ENCODE peak calls at places on chromosomes 6 and 20, in ten cellular contexts. X is NB4; C is BE2C; L is endothelial cell; W is H9; Q is astrocyte of the cerebellum; N is activated CD8-positive, alpha-beta T cell treated with anti-CD3 and anti-CD28 coated beads for 36 hours; P is nephron progenitor cell; T is RWPE1; I is kidney epithelial cell. J is an unnamed sample.
A peak's percentile ranks its signal among the peaks of the same experiment; 100 is the strongest.

GRCh38 chr6:40543776-40544175 is 43.4 kb downstream of the LRFN2 start:
- DNase-seq in P (no peak), I (no peak), L (peak; percentile 40), N (no peak), W (no peak), C (no peak), X (no peak), Q (no peak), T (no peak), J (no peak)

GRCh38 chr20:63815613-63815862 is 15.5 kb downstream of the ZBTB46 start:
- DNase-seq in I (no peak), Q (no peak), X (no peak), N (no peak), T (no peak), W (no peak), P (no peak), L (no peak), C (no peak), J (no peak)

GRCh38 chr20:64139200-64140081 is 24.8 kb upstream of the MYT1 start:
- DNase-seq in X (no peak), W (no peak), C (no peak), T (no peak), L (no peak), I (no peak), Q (no peak), P (peak; percentile 1), N (no peak), J (no peak)

GRCh38 chr6:42281570-42281969 is 63.9 kb upstream of the MRPS10 start:
- DNase-seq in Q (no peak), X (no peak), T (no peak), W (no peak), P (no peak), C (no peak), L (no peak), I (no peak), N (peak; percentile 63), J (no peak)

GRCh38 chr20:8246701-8247100 is 114.6 kb downstream of the PLCB1 start:
- DNase-seq in L (no peak), Q (no peak), X (no peak), N (no peak), C (no peak), T (no peak), I (no peak), W (no peak), P (no peak), J (no peak)

GRCh38 chr6:129696028-129696418 is 14.0 kb downstream of the ARHGAP18 start:
- DNase-seq in X (no peak), P (no peak), I (no peak), Q (no peak), L (no peak), N (no peak), C (no peak), W (no peak), T (no peak), J (no peak)

GRCh38 chr6:14723535-14724086 is 522.3 kb upstream of the JARID2 start:
- DNase-seq in C (no peak), T (no peak), X (no peak), N (no peak), P (no peak), W (no peak), L (no peak), I (no peak), Q (no peak), J (no peak)

GRCh38 chr6:1131285-1132079 is 180.4 kb upstream of the FOXQ1 start:
- DNase-seq in T (peak; percentile 84), I (peak; percentile 96), L (no peak), X (no peak), N (no peak), W (no peak), P (no peak), C (no peak), Q (peak; percentile 27), J (peak; percentile 77)

GRCh38 chr20:34965051-34965450 is 9.4 kb downstream of the MYH7B start:
- DNase-seq in T (no peak), C (no peak), L (no peak), I (no peak), P (no peak), Q (no peak), W (no peak), X (no peak), N (no peak), J (no peak)

GRCh38 chr6:41306187-41306854 is 19.8 kb upstream of the TREM1 start:
- DNase-seq in T (peak; percentile 67), Q (peak; percentile 29), I (no peak), X (peak; percentile 58), C (peak; percentile 37), P (peak; percentile 49), W (peak; percentile 51), N (peak; percentile 70), L (peak; percentile 58), J (peak; percentile 5)

GRCh38 chr20:6178537-6178936 is 55.7 kb upstream of the FERMT1 start:
- DNase-seq in I (peak; percentile 26), Q (peak; percentile 55), T (peak; percentile 20), L (peak; percentile 21), P (no peak), N (no peak), X (peak; percentile 68), W (no peak), C (no peak), J (peak; percentile 5)

GRCh38 chr6:37131104-37131959 is 38.6 kb upstream of the PIM1 start:
- DNase-seq in T (no peak), I (no peak), W (no peak), C (peak; percentile 72), Q (peak; percentile 39), N (no peak), X (no peak), P (peak; percentile 28), L (no peak), J (no peak)

GRCh38 chr6:88983532-88983931 is 20.1 kb upstream of the RNGTT start:
- DNase-seq in C (peak; percentile 49), X (peak; percentile 57), L (peak; percentile 48), N (peak; percentile 29), I (no peak), Q (peak; percentile 19), P (peak; percentile 25), W (peak; percentile 55), T (peak; percentile 9), J (no peak)

DNA sequence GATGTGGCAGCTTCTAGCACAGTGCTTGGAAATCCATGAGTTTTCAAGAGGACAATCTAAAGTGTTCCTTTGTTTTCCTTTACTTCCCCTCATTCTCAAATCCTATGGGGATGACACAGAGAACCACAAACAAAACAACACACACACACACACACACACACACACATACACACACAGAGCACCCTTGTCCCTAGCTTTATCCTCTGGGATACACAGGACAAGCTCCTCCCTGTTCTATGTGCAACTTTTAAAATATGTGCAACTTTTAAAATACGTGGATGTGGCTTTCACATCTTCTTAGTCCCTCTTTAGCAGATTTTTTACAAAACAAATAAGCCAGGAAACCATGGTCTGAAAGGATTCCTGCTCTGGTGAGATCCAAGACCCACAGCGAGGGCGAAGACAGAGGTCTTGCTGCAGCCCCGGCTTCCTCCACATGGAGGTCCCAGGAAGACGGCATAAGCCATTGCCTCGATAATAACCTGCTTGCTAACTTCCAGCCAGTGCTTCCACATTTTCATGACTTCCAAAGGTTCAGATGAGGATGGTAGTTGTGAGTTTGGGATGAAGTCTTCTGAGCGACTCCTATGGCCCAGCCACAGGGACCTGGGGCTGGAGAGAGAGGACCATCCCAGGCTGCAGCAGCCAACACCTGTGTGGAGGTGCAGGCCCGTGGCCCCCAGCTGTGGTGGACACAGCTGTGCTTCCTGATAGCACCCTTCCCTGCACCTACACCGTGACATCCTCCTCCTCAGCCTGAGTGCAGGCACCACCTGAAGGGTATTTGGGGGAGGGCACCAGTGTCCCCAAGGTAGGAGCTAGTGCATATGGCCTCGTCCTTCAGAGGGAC is 62.8 kb upstream of the CD93 start:
- DNase-seq in I (no peak), P (no peak), X (no peak), L (no peak), T (no peak), C (no peak), W (peak; percentile 10), Q (no peak), N (no peak), J (no peak)
- TF ChIP-seq CTCF in I (no peak), P (no peak), X (no peak), L (no peak), T (no peak), C (no peak), W (no peak), Q (no peak), N (no peak), J (no peak)

DNA sequence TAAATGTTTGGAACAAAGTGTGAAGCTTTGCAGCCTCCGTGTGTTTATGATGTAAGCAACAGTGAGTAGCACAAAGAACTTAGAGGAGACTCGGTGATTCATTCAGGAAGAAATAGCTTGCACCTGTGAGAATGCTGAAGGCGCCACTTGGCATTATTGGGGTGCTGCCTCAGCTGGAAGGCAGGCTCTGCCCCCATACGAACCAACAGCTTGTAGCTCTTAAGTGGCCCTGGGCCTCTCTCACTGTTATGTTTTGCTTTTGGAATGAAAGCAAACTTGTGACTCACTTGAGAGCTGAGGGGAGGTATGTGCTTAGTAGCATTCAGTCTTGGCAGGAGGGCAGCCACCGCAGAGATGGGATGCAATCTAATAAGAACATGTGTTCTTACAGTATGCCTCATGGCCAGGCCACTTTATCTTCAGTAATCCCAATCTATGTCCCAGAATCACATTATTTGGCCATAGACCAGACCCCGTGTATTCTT is 310.7 kb downstream of the EYA4 start:
- DNase-seq in P (no peak), X (no peak), W (no peak), T (peak; percentile 16), Q (peak; percentile 98), L (no peak), N (no peak), I (peak; percentile 72), C (peak; percentile 31), J (peak; percentile 92)
- TF ChIP-seq CTCF in P (no peak), X (no peak), W (no peak), T (no peak), Q (no peak), L (no peak), N (no peak), I (no peak), C (no peak), J (no peak)

GRCh38 chr6:50145125-50145524 is 95.4 kb upstream of the DEFB112 start:
- DNase-seq in N (no peak), T (no peak), P (no peak), L (no peak), W (no peak), Q (no peak), C (no peak), X (peak; percentile 6), I (no peak), J (no peak)
- TF ChIP-seq CTCF in N (peak; percentile 22), T (peak; percentile 31), P (peak; percentile 62), L (peak; percentile 90), W (peak; percentile 73), Q (peak; percentile 43), C (peak; percentile 50), X (peak; percentile 41), I (peak; percentile 68), J (no peak)

GRCh38 chr6:164109770-164110140 is 695.2 kb downstream of the QKI start:
- DNase-seq in Q (no peak), P (peak; percentile 9), T (no peak), L (peak; percentile 33), X (peak; percentile 55), N (peak; percentile 7), W (peak; percentile 57), I (no peak), C (peak; percentile 28), J (no peak)
- TF ChIP-seq CTCF in Q (peak; percentile 66), P (peak; percentile 40), T (peak; percentile 45), L (peak; percentile 78), X (peak; percentile 52), N (peak; percentile 20), W (peak; percentile 81), I (peak; percentile 32), C (peak; percentile 56), J (no peak)